ENCODE peak calls at places on chromosomes 13 and 19, in nine cellular contexts. One of them, this sample, is unnamed.

GRCh38 chr13:98460519-98460918 is 116.4 kb downstream of the STK24 start:
- DNase-seq in neural crest cell: no peak
- DNase-seq in thoracic aorta: no peak
- DNase-seq in cardiac fibroblast: no peak
- DNase-seq in cardiac muscle cell: no peak
- DNase-seq in GM23338: no peak
- DNase-seq in AG04450: no peak
- DNase-seq in ascending aorta: no peak
- DNase-seq in OCI-LY7: no peak
- DNase-seq in this sample: no peak

GRCh38 chr19:39539165-39539518 is 819 bp downstream of the EID2 start:
- DNase-seq in neural crest cell: no peak
- DNase-seq in thoracic aorta: no peak
- DNase-seq in cardiac fibroblast: no peak
- DNase-seq in cardiac muscle cell: no peak
- DNase-seq in GM23338: peak; percentile 79
- DNase-seq in AG04450: no peak
- DNase-seq in ascending aorta: no peak
- DNase-seq in OCI-LY7: peak; percentile 18
- DNase-seq in this sample: no peak

GRCh38 chr19:19475845-19476828 is 39.2 kb downstream of the TSSK6 start:
- DNase-seq in neural crest cell: no peak
- DNase-seq in thoracic aorta: no peak
- DNase-seq in cardiac fibroblast: peak; percentile 54
- DNase-seq in cardiac muscle cell: peak; percentile 42
- DNase-seq in GM23338: peak; percentile 82
- DNase-seq in AG04450: no peak
- DNase-seq in ascending aorta: no peak
- DNase-seq in OCI-LY7: peak; percentile 26
- DNase-seq in this sample: no peak

GRCh38 chr19:1774999-1775772 is 21.9 kb downstream of the ONECUT3 start:
- DNase-seq in neural crest cell: no peak
- DNase-seq in thoracic aorta: no peak
- DNase-seq in cardiac fibroblast: peak; percentile 54
- DNase-seq in cardiac muscle cell: peak; percentile 45
- DNase-seq in GM23338: peak; percentile 83
- DNase-seq in AG04450: no peak
- DNase-seq in ascending aorta: no peak
- DNase-seq in OCI-LY7: peak; percentile 29
- DNase-seq in this sample: peak; percentile 65

GRCh38 chr19:5038631-5039271 is 69.8 kb downstream of the KDM4B start:
- DNase-seq in neural crest cell: no peak
- DNase-seq in thoracic aorta: no peak
- DNase-seq in cardiac fibroblast: peak; percentile 41
- DNase-seq in cardiac muscle cell: peak; percentile 34
- DNase-seq in GM23338: peak; percentile 74
- DNase-seq in AG04450: no peak
- DNase-seq in ascending aorta: no peak
- DNase-seq in OCI-LY7: peak; percentile 61
- DNase-seq in this sample: no peak

GRCh38 chr13:97191143-97191542 is 31.0 kb upstream of the MBNL2 start:
- DNase-seq in neural crest cell: no peak
- DNase-seq in thoracic aorta: no peak
- DNase-seq in cardiac fibroblast: no peak
- DNase-seq in cardiac muscle cell: no peak
- DNase-seq in GM23338: no peak
- DNase-seq in AG04450: no peak
- DNase-seq in ascending aorta: no peak
- DNase-seq in OCI-LY7: no peak
- DNase-seq in this sample: no peak

GRCh38 chr13:50082426-50083283 is 67.4 kb downstream of the KCNRG start:
- DNase-seq in neural crest cell: peak; percentile 43
- DNase-seq in thoracic aorta: no peak
- DNase-seq in cardiac fibroblast: peak; percentile 72
- DNase-seq in cardiac muscle cell: peak; percentile 75
- DNase-seq in GM23338: peak; percentile 85
- DNase-seq in AG04450: no peak
- DNase-seq in ascending aorta: peak; percentile 76
- DNase-seq in OCI-LY7: peak; percentile 90
- DNase-seq in this sample: peak; percentile 36

GRCh38 chr13:109779074-109779473 is 7.3 kb downstream of the IRS2 start:
- DNase-seq in neural crest cell: no peak
- DNase-seq in thoracic aorta: no peak
- DNase-seq in cardiac fibroblast: no peak
- DNase-seq in cardiac muscle cell: no peak
- DNase-seq in GM23338: no peak
- DNase-seq in AG04450: no peak
- DNase-seq in ascending aorta: no peak
- DNase-seq in OCI-LY7: peak; percentile 25
- DNase-seq in this sample: no peak

GRCh38 chr19:33379151-33379829 is 5.8 kb downstream of the CEBPG start:
- DNase-seq in neural crest cell: no peak
- DNase-seq in thoracic aorta: no peak
- DNase-seq in cardiac fibroblast: no peak
- DNase-seq in cardiac muscle cell: no peak
- DNase-seq in GM23338: no peak
- DNase-seq in AG04450: no peak
- DNase-seq in ascending aorta: no peak
- DNase-seq in OCI-LY7: no peak
- DNase-seq in this sample: no peak

GRCh38 chr19:46124638-46125115 is at the start of gene IGFL3:
- DNase-seq in neural crest cell: no peak
- DNase-seq in thoracic aorta: no peak
- DNase-seq in cardiac fibroblast: no peak
- DNase-seq in cardiac muscle cell: no peak
- DNase-seq in GM23338: no peak
- DNase-seq in AG04450: no peak
- DNase-seq in ascending aorta: no peak
- DNase-seq in OCI-LY7: no peak
- DNase-seq in this sample: no peak

GRCh38 chr19:38634757-38635482 is 12.5 kb upstream of the ACTN4 start:
- DNase-seq in neural crest cell: peak; percentile 85
- DNase-seq in thoracic aorta: no peak
- DNase-seq in cardiac fibroblast: peak; percentile 71
- DNase-seq in cardiac muscle cell: peak; percentile 74
- DNase-seq in GM23338: peak; percentile 73
- DNase-seq in AG04450: peak; percentile 38
- DNase-seq in ascending aorta: peak; percentile 85
- DNase-seq in OCI-LY7: peak; percentile 70
- DNase-seq in this sample: peak; percentile 88

GRCh38 chr13:42333613-42334328 is 61.8 kb downstream of the AKAP11 start:
- DNase-seq in neural crest cell: no peak
- DNase-seq in thoracic aorta: no peak
- DNase-seq in cardiac fibroblast: peak; percentile 71
- DNase-seq in cardiac muscle cell: peak; percentile 70
- DNase-seq in GM23338: peak; percentile 80
- DNase-seq in AG04450: no peak
- DNase-seq in ascending aorta: no peak
- DNase-seq in OCI-LY7: peak; percentile 33
- DNase-seq in this sample: no peak

GRCh38 chr19:46133101-46133627 is 8.7 kb upstream of the IGFL3 start:
- DNase-seq in neural crest cell: peak; percentile 38
- DNase-seq in thoracic aorta: no peak
- DNase-seq in cardiac fibroblast: peak; percentile 89
- DNase-seq in cardiac muscle cell: peak; percentile 92
- DNase-seq in GM23338: peak; percentile 93
- DNase-seq in AG04450: peak; percentile 96
- DNase-seq in ascending aorta: no peak
- DNase-seq in OCI-LY7: no peak
- DNase-seq in this sample: no peak

GRCh38 chr19:54482889-54483288 is 9.8 kb upstream of the CDC42EP5 start:
- DNase-seq in neural crest cell: no peak
- DNase-seq in thoracic aorta: no peak
- DNase-seq in cardiac fibroblast: no peak
- DNase-seq in cardiac muscle cell: no peak
- DNase-seq in GM23338: no peak
- DNase-seq in AG04450: no peak
- DNase-seq in ascending aorta: no peak
- DNase-seq in OCI-LY7: no peak
- DNase-seq in this sample: no peak

GRCh38 chr13:48201044-48201443 is 32.0 kb upstream of the ITM2B start:
- DNase-seq in neural crest cell: no peak
- DNase-seq in thoracic aorta: no peak
- DNase-seq in cardiac fibroblast: no peak
- DNase-seq in cardiac muscle cell: no peak
- DNase-seq in GM23338: no peak
- DNase-seq in AG04450: no peak
- DNase-seq in ascending aorta: no peak
- DNase-seq in OCI-LY7: no peak
- DNase-seq in this sample: no peak

GRCh38 chr19:6774821-6775707 is 2.6 kb downstream of the VAV1 start:
- DNase-seq in neural crest cell: no peak
- DNase-seq in thoracic aorta: no peak
- DNase-seq in cardiac fibroblast: peak; percentile 52
- DNase-seq in cardiac muscle cell: peak; percentile 66
- DNase-seq in GM23338: no peak
- DNase-seq in AG04450: no peak
- DNase-seq in ascending aorta: no peak
- DNase-seq in OCI-LY7: peak; percentile 30
- DNase-seq in this sample: no peak

DNA sequence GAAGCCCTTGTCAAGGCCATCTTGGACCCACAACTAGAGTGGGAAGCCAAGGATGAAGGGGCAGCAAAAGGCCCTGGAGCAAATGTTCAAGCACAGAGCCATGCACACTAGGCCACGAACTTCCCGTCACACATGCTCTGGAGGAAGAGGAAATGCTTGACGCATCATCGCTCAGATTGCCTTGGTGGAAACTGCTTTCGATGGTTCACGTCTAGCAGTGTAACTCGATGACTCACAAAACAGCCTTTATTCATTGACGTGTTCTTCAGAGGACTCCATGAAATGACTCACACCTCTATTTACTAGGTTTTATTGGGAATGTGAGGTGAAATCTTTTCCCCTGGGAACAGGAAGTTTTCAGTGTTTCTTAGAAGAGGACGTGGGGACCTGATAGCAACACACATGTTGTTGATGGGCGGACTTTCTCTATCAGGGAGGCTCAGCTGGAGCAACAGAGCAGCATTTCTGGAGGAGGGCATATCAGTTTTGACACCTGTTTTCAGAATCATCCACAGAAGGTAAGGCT is 79.8 kb upstream of the FLT1 start:
- DNase-seq in neural crest cell: no peak
- DNase-seq in thoracic aorta: no peak
- DNase-seq in cardiac fibroblast: peak; percentile 91
- DNase-seq in cardiac muscle cell: peak; percentile 92
- DNase-seq in GM23338: no peak
- DNase-seq in AG04450: peak; percentile 94
- DNase-seq in ascending aorta: peak; percentile 67
- DNase-seq in OCI-LY7: peak; percentile 13
- DNase-seq in this sample: no peak
- TF ChIP-seq CTCF in neural crest cell: no peak
- TF ChIP-seq CTCF in thoracic aorta: no peak
- TF ChIP-seq CTCF in cardiac fibroblast: no peak
- TF ChIP-seq CTCF in cardiac muscle cell: no peak
- TF ChIP-seq CTCF in GM23338: no peak
- TF ChIP-seq CTCF in AG04450: no peak
- TF ChIP-seq CTCF in ascending aorta: no peak
- TF ChIP-seq CTCF in OCI-LY7: no peak
- TF ChIP-seq CTCF in this sample: no peak

GRCh38 chr19:50705422-50706019 is 14.1 kb downstream of the SHANK1 start:
- DNase-seq in neural crest cell: peak; percentile 39
- DNase-seq in thoracic aorta: no peak
- DNase-seq in cardiac fibroblast: peak; percentile 73
- DNase-seq in cardiac muscle cell: peak; percentile 76
- DNase-seq in GM23338: peak; percentile 88
- DNase-seq in AG04450: peak; percentile 30
- DNase-seq in ascending aorta: no peak
- DNase-seq in OCI-LY7: peak; percentile 67
- DNase-seq in this sample: no peak
- TF ChIP-seq CTCF in neural crest cell: peak; percentile 70
- TF ChIP-seq CTCF in thoracic aorta: no peak
- TF ChIP-seq CTCF in cardiac fibroblast: peak; percentile 89
- TF ChIP-seq CTCF in cardiac muscle cell: peak; percentile 93
- TF ChIP-seq CTCF in GM23338: peak; percentile 75
- TF ChIP-seq CTCF in AG04450: peak; percentile 94
- TF ChIP-seq CTCF in ascending aorta: no peak
- TF ChIP-seq CTCF in OCI-LY7: peak; percentile 85
- TF ChIP-seq CTCF in this sample: peak; percentile 61

GRCh38 chr19:14089662-14090508 is 666 bp downstream of the SAMD1 start:
- DNase-seq in neural crest cell: peak; percentile 51
- DNase-seq in thoracic aorta: no peak
- DNase-seq in cardiac fibroblast: peak; percentile 68
- DNase-seq in cardiac muscle cell: peak; percentile 75
- DNase-seq in GM23338: peak; percentile 71
- DNase-seq in AG04450: no peak
- DNase-seq in ascending aorta: peak; percentile 77
- DNase-seq in OCI-LY7: peak; percentile 81
- DNase-seq in this sample: peak; percentile 74
- TF ChIP-seq CTCF in neural crest cell: no peak
- TF ChIP-seq CTCF in thoracic aorta: no peak
- TF ChIP-seq CTCF in cardiac fibroblast: no peak
- TF ChIP-seq CTCF in cardiac muscle cell: no peak
- TF ChIP-seq CTCF in GM23338: no peak
- TF ChIP-seq CTCF in AG04450: no peak
- TF ChIP-seq CTCF in ascending aorta: peak; percentile 30
- TF ChIP-seq CTCF in OCI-LY7: peak; percentile 52
- TF ChIP-seq CTCF in this sample: no peak

GRCh38 chr13:27665333-27665732 is 43.6 kb downstream of the POLR1D start:
- DNase-seq in neural crest cell: no peak
- DNase-seq in thoracic aorta: no peak
- DNase-seq in cardiac fibroblast: peak; percentile 28
- DNase-seq in cardiac muscle cell: no peak
- DNase-seq in GM23338: peak; percentile 69
- DNase-seq in AG04450: no peak
- DNase-seq in ascending aorta: no peak
- DNase-seq in OCI-LY7: no peak
- DNase-seq in this sample: no peak

GRCh38 chr13:27667946-27668345 is 46.3 kb downstream of the POLR1D start:
- DNase-seq in neural crest cell: no peak
- DNase-seq in thoracic aorta: no peak
- DNase-seq in cardiac fibroblast: peak; percentile 73
- DNase-seq in cardiac muscle cell: peak; percentile 65
- DNase-seq in GM23338: no peak
- DNase-seq in AG04450: no peak
- DNase-seq in ascending aorta: no peak
- DNase-seq in OCI-LY7: no peak
- DNase-seq in this sample: no peak

GRCh38 chr13:27666951-27667350 is 45.3 kb downstream of the POLR1D start:
- DNase-seq in neural crest cell: no peak
- DNase-seq in thoracic aorta: no peak
- DNase-seq in cardiac fibroblast: no peak
- DNase-seq in cardiac muscle cell: no peak
- DNase-seq in GM23338: no peak
- DNase-seq in AG04450: no peak
- DNase-seq in ascending aorta: no peak
- DNase-seq in OCI-LY7: no peak
- DNase-seq in this sample: no peak

GRCh38 chr13:27663947-27664346 is 42.3 kb downstream of the POLR1D start:
- DNase-seq in neural crest cell: no peak
- DNase-seq in thoracic aorta: no peak
- DNase-seq in cardiac fibroblast: no peak
- DNase-seq in cardiac muscle cell: no peak
- DNase-seq in GM23338: peak; percentile 44
- DNase-seq in AG04450: no peak
- DNase-seq in ascending aorta: no peak
- DNase-seq in OCI-LY7: no peak
- DNase-seq in this sample: no peak

DNA sequence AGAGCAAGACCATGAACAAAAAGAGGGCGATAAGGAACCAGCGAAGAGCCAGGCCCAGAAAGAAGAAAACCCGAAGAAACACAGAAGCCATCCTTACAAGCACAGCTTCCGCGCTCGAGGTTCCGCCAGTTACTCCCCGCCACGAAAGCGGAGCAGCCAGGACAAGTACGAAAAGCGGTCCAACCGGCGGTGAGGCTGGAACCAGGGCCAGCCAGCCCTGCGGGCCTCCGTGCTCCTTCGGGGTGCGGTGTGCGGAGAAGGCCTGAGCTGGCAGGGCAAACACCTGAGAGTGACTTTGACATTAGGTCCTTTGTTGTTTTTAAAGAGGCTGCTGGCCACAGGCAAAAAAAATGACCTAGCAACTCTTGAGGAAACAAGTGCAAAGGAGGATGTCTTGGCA is 44.1 kb downstream of the POLR1D start:
- DNase-seq in neural crest cell: no peak
- DNase-seq in thoracic aorta: no peak
- DNase-seq in cardiac fibroblast: no peak
- DNase-seq in cardiac muscle cell: no peak
- DNase-seq in GM23338: peak; percentile 14
- DNase-seq in AG04450: no peak
- DNase-seq in ascending aorta: no peak
- DNase-seq in OCI-LY7: no peak
- DNase-seq in this sample: no peak
- TF ChIP-seq CTCF in neural crest cell: no peak
- TF ChIP-seq CTCF in thoracic aorta: no peak
- TF ChIP-seq CTCF in cardiac fibroblast: no peak
- TF ChIP-seq CTCF in cardiac muscle cell: no peak
- TF ChIP-seq CTCF in GM23338: no peak
- TF ChIP-seq CTCF in AG04450: no peak
- TF ChIP-seq CTCF in ascending aorta: no peak
- TF ChIP-seq CTCF in OCI-LY7: no peak
- TF ChIP-seq CTCF in this sample: no peak

This sample was measured in glutamatergic neuron.